ENCODE peak calls at places on chromosomes 16 and 17, in six cellular contexts. One of them, this sample, is unnamed.

GRCh38 chr16:29864205-29864604 is 1.2 kb upstream of the CDIPT start:
- DNase-seq in ovary: no peak
- DNase-seq in esophagus muscularis mucosa: no peak
- DNase-seq in lower leg skin: no peak
- DNase-seq in uterus: no peak
- DNase-seq in stomach: no peak
- DNase-seq in this sample: no peak

GRCh38 chr17:76451480-76451879 is 1.5 kb downstream of the UBE2O start:
- DNase-seq in ovary: no peak
- DNase-seq in esophagus muscularis mucosa: no peak
- DNase-seq in lower leg skin: no peak
- DNase-seq in uterus: no peak
- DNase-seq in stomach: no peak
- DNase-seq in this sample: no peak

GRCh38 chr16:685967-686366 is 1.8 kb upstream of the JMJD8 start:
- DNase-seq in ovary: peak
- DNase-seq in esophagus muscularis mucosa: no peak
- DNase-seq in lower leg skin: no peak
- DNase-seq in uterus: no peak
- DNase-seq in stomach: peak
- DNase-seq in this sample: no peak

GRCh38 chr16:20910781-20911321 is 10.3 kb downstream of the LYRM1 start:
- DNase-seq in ovary: no peak
- DNase-seq in esophagus muscularis mucosa: no peak
- DNase-seq in lower leg skin: no peak
- DNase-seq in uterus: no peak
- DNase-seq in stomach: no peak
- DNase-seq in this sample: no peak

GRCh38 chr16:83722501-83723183 is 85.1 kb upstream of the HSBP1 start:
- DNase-seq in ovary: no peak
- DNase-seq in esophagus muscularis mucosa: no peak
- DNase-seq in lower leg skin: no peak
- DNase-seq in uterus: no peak
- DNase-seq in stomach: no peak
- DNase-seq in this sample: no peak

GRCh38 chr17:3891626-3892094 is 1.2 kb downstream of the CAMKK1 start:
- DNase-seq in ovary: no peak
- DNase-seq in esophagus muscularis mucosa: no peak
- DNase-seq in lower leg skin: no peak
- DNase-seq in uterus: no peak
- DNase-seq in stomach: no peak
- DNase-seq in this sample: no peak

GRCh38 chr17:32523827-32524552 is 37.2 kb downstream of the CDK5R1 start:
- DNase-seq in ovary: no peak
- DNase-seq in esophagus muscularis mucosa: no peak
- DNase-seq in lower leg skin: no peak
- DNase-seq in uterus: no peak
- DNase-seq in stomach: no peak
- DNase-seq in this sample: no peak

GRCh38 chr17:64765191-64765889 is 103.2 kb upstream of the SMURF2 start:
- DNase-seq in ovary: no peak
- DNase-seq in esophagus muscularis mucosa: peak
- DNase-seq in lower leg skin: peak
- DNase-seq in uterus: no peak
- DNase-seq in stomach: no peak
- DNase-seq in this sample: no peak

GRCh38 chr16:85571813-85572619 is 41.1 kb upstream of the GSE1 start:
- DNase-seq in ovary: no peak
- DNase-seq in esophagus muscularis mucosa: no peak
- DNase-seq in lower leg skin: no peak
- DNase-seq in uterus: no peak
- DNase-seq in stomach: no peak
- DNase-seq in this sample: peak

GRCh38 chr17:1907216-1907631 is 77.4 kb downstream of the RPA1 start:
- DNase-seq in ovary: no peak
- DNase-seq in esophagus muscularis mucosa: no peak
- DNase-seq in lower leg skin: no peak
- DNase-seq in uterus: no peak
- DNase-seq in stomach: no peak
- DNase-seq in this sample: no peak

GRCh38 chr17:10247806-10248334 is 49.5 kb upstream of the GAS7 start:
- DNase-seq in ovary: no peak
- DNase-seq in esophagus muscularis mucosa: no peak
- DNase-seq in lower leg skin: peak
- DNase-seq in uterus: no peak
- DNase-seq in stomach: no peak
- DNase-seq in this sample: no peak

GRCh38 chr16:88613293-88613692 is 25.1 kb upstream of the IL17C start:
- DNase-seq in ovary: no peak
- DNase-seq in esophagus muscularis mucosa: no peak
- DNase-seq in lower leg skin: no peak
- DNase-seq in uterus: no peak
- DNase-seq in stomach: no peak
- DNase-seq in this sample: no peak

GRCh38 chr16:89115216-89115949 is 21.7 kb downstream of the ACSF3 start:
- DNase-seq in ovary: peak
- DNase-seq in esophagus muscularis mucosa: peak
- DNase-seq in lower leg skin: peak
- DNase-seq in uterus: no peak
- DNase-seq in stomach: peak
- DNase-seq in this sample: peak

GRCh38 chr17:28613916-28614315 is at the start of gene RSKR:
- DNase-seq in ovary: no peak
- DNase-seq in esophagus muscularis mucosa: no peak
- DNase-seq in lower leg skin: no peak
- DNase-seq in uterus: no peak
- DNase-seq in stomach: no peak
- DNase-seq in this sample: no peak

GRCh38 chr16:83714286-83714685 is 93.5 kb upstream of the HSBP1 start:
- DNase-seq in ovary: no peak
- DNase-seq in esophagus muscularis mucosa: no peak
- DNase-seq in lower leg skin: no peak
- DNase-seq in uterus: no peak
- DNase-seq in stomach: no peak
- DNase-seq in this sample: no peak

GRCh38 chr17:13601317-13601775 is 383 bp downstream of the HS3ST3A1 start:
- DNase-seq in ovary: no peak
- DNase-seq in esophagus muscularis mucosa: no peak
- DNase-seq in lower leg skin: no peak
- DNase-seq in uterus: no peak
- DNase-seq in stomach: no peak
- DNase-seq in this sample: no peak

GRCh38 chr17:1491406-1492248 is 859 bp downstream of the MYO1C start:
- DNase-seq in ovary: peak
- DNase-seq in esophagus muscularis mucosa: no peak
- DNase-seq in lower leg skin: peak
- DNase-seq in uterus: peak
- DNase-seq in stomach: peak
- DNase-seq in this sample: peak

GRCh38 chr17:18141210-18141803 is 32.8 kb downstream of the MYO15A start:
- DNase-seq in ovary: no peak
- DNase-seq in esophagus muscularis mucosa: no peak
- DNase-seq in lower leg skin: no peak
- DNase-seq in uterus: peak
- DNase-seq in stomach: no peak
- DNase-seq in this sample: peak

GRCh38 chr16:15843635-15844279 is 13.1 kb downstream of the MYH11 start:
- DNase-seq in ovary: no peak
- DNase-seq in esophagus muscularis mucosa: no peak
- DNase-seq in lower leg skin: no peak
- DNase-seq in uterus: no peak
- DNase-seq in stomach: no peak
- DNase-seq in this sample: no peak

GRCh38 chr16:67392301-67393059 is 818 bp downstream of the TPPP3 start:
- DNase-seq in ovary: peak
- DNase-seq in esophagus muscularis mucosa: no peak
- DNase-seq in lower leg skin: peak
- DNase-seq in uterus: no peak
- DNase-seq in stomach: no peak
- DNase-seq in this sample: peak

GRCh38 chr16:67393111-67393789 is at the start of gene TPPP3:
- DNase-seq in ovary: peak
- DNase-seq in esophagus muscularis mucosa: no peak
- DNase-seq in lower leg skin: peak
- DNase-seq in uterus: peak
- DNase-seq in stomach: peak
- DNase-seq in this sample: peak

GRCh38 chr16:67395105-67395457 is 1.8 kb upstream of the TPPP3 start:
- DNase-seq in ovary: no peak
- DNase-seq in esophagus muscularis mucosa: no peak
- DNase-seq in lower leg skin: no peak
- DNase-seq in uterus: no peak
- DNase-seq in stomach: no peak
- DNase-seq in this sample: no peak

GRCh38 chr16:67394271-67395104 is 1.2 kb upstream of the TPPP3 start:
- DNase-seq in ovary: peak
- DNase-seq in esophagus muscularis mucosa: no peak
- DNase-seq in lower leg skin: peak
- DNase-seq in uterus: no peak
- DNase-seq in stomach: no peak
- DNase-seq in this sample: no peak

DNA sequence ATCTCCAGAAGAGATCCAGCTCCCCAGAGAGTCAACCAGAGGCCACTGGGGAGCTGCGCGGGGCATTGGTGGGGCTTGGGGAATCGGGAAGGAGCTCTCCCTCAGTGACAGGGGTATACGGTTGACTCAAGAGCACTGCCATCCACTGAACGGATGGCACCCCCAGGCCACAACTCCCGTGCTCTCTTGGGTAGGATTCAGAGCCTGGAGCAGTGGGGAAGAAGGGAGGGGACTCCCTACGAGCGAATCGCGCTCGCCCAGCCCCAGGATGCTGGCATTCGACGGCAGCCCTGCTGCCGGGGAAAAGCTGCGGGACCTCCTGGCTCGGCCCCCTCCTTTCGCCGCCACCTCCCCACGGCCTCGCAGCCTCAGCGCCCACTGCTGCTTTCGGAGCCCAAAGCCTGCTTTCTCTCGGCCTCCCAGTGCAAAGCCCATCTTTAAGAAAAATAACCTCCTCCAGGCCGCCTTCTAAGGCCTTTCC is 532 bp upstream of the TPPP3 start:
- DNase-seq in ovary: peak
- DNase-seq in esophagus muscularis mucosa: no peak
- DNase-seq in lower leg skin: no peak
- DNase-seq in uterus: no peak
- DNase-seq in stomach: no peak
- DNase-seq in this sample: no peak
- H3K4me3 ChIP-seq in ovary: peak
- H3K4me3 ChIP-seq in esophagus muscularis mucosa: peak
- H3K4me3 ChIP-seq in lower leg skin: no peak
- H3K4me3 ChIP-seq in uterus: peak
- H3K4me3 ChIP-seq in stomach: peak
- H3K4me3 ChIP-seq in this sample: peak

DNA sequence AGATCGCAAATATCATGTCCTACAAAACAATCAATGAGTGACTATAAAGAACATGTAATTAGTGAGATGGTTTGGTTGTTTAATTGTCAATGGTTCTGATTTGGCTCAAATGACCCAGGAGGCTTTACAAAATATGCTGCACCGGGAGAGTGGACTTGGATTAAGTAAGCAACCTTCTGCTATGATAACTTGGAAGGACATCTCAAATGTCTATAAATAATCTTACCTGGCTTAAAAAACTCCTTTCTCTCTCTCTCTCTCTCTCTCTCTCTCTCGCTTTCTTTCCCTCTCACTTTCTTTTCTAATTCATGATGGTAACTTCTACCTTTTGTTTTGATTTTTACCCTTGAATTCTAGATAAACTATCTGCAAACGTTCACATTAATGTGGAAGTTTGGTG is 14.2 kb downstream of the KCNJ2 start:
- DNase-seq in ovary: no peak
- DNase-seq in esophagus muscularis mucosa: no peak
- DNase-seq in lower leg skin: no peak
- DNase-seq in uterus: no peak
- DNase-seq in stomach: no peak
- DNase-seq in this sample: no peak
- TF ChIP-seq POLR2A in ovary: no peak
- TF ChIP-seq POLR2A in esophagus muscularis mucosa: no peak
- TF ChIP-seq POLR2A in lower leg skin: no peak
- TF ChIP-seq POLR2A in uterus: no peak
- TF ChIP-seq POLR2A in stomach: no peak
- TF ChIP-seq POLR2A in this sample: no peak

GRCh38 chr17:49132699-49133364 is at the start of gene B4GALNT2:
- DNase-seq in ovary: no peak
- DNase-seq in esophagus muscularis mucosa: no peak
- DNase-seq in lower leg skin: no peak
- DNase-seq in uterus: no peak
- DNase-seq in stomach: peak
- DNase-seq in this sample: no peak
- H3K4me3 ChIP-seq in ovary: peak
- H3K4me3 ChIP-seq in esophagus muscularis mucosa: peak
- H3K4me3 ChIP-seq in lower leg skin: no peak
- H3K4me3 ChIP-seq in uterus: no peak
- H3K4me3 ChIP-seq in stomach: peak
- H3K4me3 ChIP-seq in this sample: peak

GRCh38 chr16:30957456-30958163 is at the start of gene SETD1A:
- DNase-seq in ovary: peak
- DNase-seq in esophagus muscularis mucosa: peak
- DNase-seq in lower leg skin: peak
- DNase-seq in uterus: peak
- DNase-seq in stomach: peak
- DNase-seq in this sample: peak

GRCh38 chr16:30956601-30957455 is 726 bp upstream of the SETD1A start:
- DNase-seq in ovary: peak
- DNase-seq in esophagus muscularis mucosa: no peak
- DNase-seq in lower leg skin: peak
- DNase-seq in uterus: peak
- DNase-seq in stomach: peak
- DNase-seq in this sample: peak

GRCh38 chr16:30953111-30953510 is 4.2 kb downstream of the ORAI3 start:
- DNase-seq in ovary: no peak
- DNase-seq in esophagus muscularis mucosa: no peak
- DNase-seq in lower leg skin: no peak
- DNase-seq in uterus: no peak
- DNase-seq in stomach: no peak
- DNase-seq in this sample: no peak

GRCh38 chr16:30953511-30954124 is 3.9 kb upstream of the SETD1A start:
- DNase-seq in ovary: peak
- DNase-seq in esophagus muscularis mucosa: no peak
- DNase-seq in lower leg skin: no peak
- DNase-seq in uterus: peak
- DNase-seq in stomach: peak
- DNase-seq in this sample: peak

DNA sequence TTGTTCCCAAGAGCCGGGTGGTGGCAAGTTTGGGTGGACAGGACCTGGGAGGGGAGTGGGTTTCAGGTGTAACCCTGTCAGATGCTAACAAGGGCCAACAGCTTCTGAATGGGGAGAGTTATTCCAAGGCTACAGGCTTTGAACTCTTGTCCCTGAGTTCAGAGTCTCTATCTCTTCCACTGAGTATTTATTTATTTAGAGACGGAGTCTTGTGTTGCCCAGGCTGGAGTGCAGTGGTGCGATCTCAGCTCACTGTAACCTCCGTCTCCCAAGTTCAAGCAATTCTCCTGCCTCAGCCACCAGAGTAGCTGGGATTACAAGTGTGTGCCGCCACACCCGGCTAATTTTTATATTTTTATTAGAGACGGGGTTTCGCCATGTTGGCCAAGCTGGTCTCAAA is 2.6 kb upstream of the SETD1A start:
- DNase-seq in ovary: no peak
- DNase-seq in esophagus muscularis mucosa: no peak
- DNase-seq in lower leg skin: no peak
- DNase-seq in uterus: no peak
- DNase-seq in stomach: no peak
- DNase-seq in this sample: no peak
- TF ChIP-seq POLR2A in ovary: no peak
- TF ChIP-seq POLR2A in esophagus muscularis mucosa: no peak
- TF ChIP-seq POLR2A in lower leg skin: no peak
- TF ChIP-seq POLR2A in uterus: no peak
- TF ChIP-seq POLR2A in stomach: no peak
- TF ChIP-seq POLR2A in this sample: no peak